ENCODE peak calls at places on chromosome 22, in nine cellular contexts. One of them, this sample, is unnamed.

GRCh38 chr22:20605328-20605727 is 97.9 kb downstream of the MED15 start:
- DNase-seq in nephron progenitor cell: no peak
- DNase-seq in lower lobe of right lung: peak
- DNase-seq in psoas muscle: no peak
- DNase-seq in colonic mucosa: no peak
- DNase-seq in bronchial epithelial cell: no peak
- DNase-seq in H9: peak
- DNase-seq in AG09319: no peak
- DNase-seq in heart right ventricle: no peak
- DNase-seq in this sample: no peak

GRCh38 chr22:44357962-44358553 is 45.3 kb upstream of the SHISAL1 start:
- DNase-seq in heart right ventricle: no peak
- DNase-seq in H9: no peak
- DNase-seq in AG09319: no peak
- DNase-seq in colonic mucosa: no peak
- DNase-seq in lower lobe of right lung: peak
- DNase-seq in nephron progenitor cell: no peak
- DNase-seq in bronchial epithelial cell: no peak
- DNase-seq in psoas muscle: peak
- DNase-seq in this sample: no peak

GRCh38 chr22:44147036-44147645 is 33.6 kb upstream of the PARVG start:
- DNase-seq in heart right ventricle: no peak
- DNase-seq in lower lobe of right lung: no peak
- DNase-seq in bronchial epithelial cell: no peak
- DNase-seq in nephron progenitor cell: peak
- DNase-seq in psoas muscle: no peak
- DNase-seq in H9: no peak
- DNase-seq in AG09319: no peak
- DNase-seq in colonic mucosa: no peak
- DNase-seq in this sample: no peak

GRCh38 chr22:34696557-34696956 is 369.4 kb upstream of the ISX start:
- DNase-seq in heart right ventricle: no peak
- DNase-seq in colonic mucosa: no peak
- DNase-seq in AG09319: no peak
- DNase-seq in psoas muscle: no peak
- DNase-seq in bronchial epithelial cell: no peak
- DNase-seq in H9: peak
- DNase-seq in nephron progenitor cell: peak
- DNase-seq in lower lobe of right lung: no peak
- DNase-seq in this sample: no peak

GRCh38 chr22:42623301-42623751 is 8.6 kb upstream of the POLDIP3 start:
- DNase-seq in H9: no peak
- DNase-seq in colonic mucosa: peak
- DNase-seq in heart right ventricle: no peak
- DNase-seq in nephron progenitor cell: no peak
- DNase-seq in bronchial epithelial cell: no peak
- DNase-seq in AG09319: no peak
- DNase-seq in lower lobe of right lung: no peak
- DNase-seq in psoas muscle: peak
- DNase-seq in this sample: no peak

GRCh38 chr22:37008365-37008764 is 10.9 kb downstream of the TST start:
- DNase-seq in AG09319: no peak
- DNase-seq in psoas muscle: no peak
- DNase-seq in nephron progenitor cell: no peak
- DNase-seq in heart right ventricle: no peak
- DNase-seq in colonic mucosa: no peak
- DNase-seq in lower lobe of right lung: no peak
- DNase-seq in bronchial epithelial cell: no peak
- DNase-seq in H9: no peak
- DNase-seq in this sample: no peak

GRCh38 chr22:48536691-48537591 is 1290.7 kb downstream of the BRD1 start:
- DNase-seq in bronchial epithelial cell: no peak
- DNase-seq in H9: no peak
- DNase-seq in heart right ventricle: no peak
- DNase-seq in AG09319: no peak
- DNase-seq in colonic mucosa: no peak
- DNase-seq in nephron progenitor cell: no peak
- DNase-seq in psoas muscle: peak
- DNase-seq in lower lobe of right lung: no peak
- DNase-seq in this sample: no peak

GRCh38 chr22:48720662-48721393 is 1106.8 kb downstream of the BRD1 start:
- DNase-seq in psoas muscle: no peak
- DNase-seq in nephron progenitor cell: no peak
- DNase-seq in colonic mucosa: no peak
- DNase-seq in AG09319: no peak
- DNase-seq in bronchial epithelial cell: no peak
- DNase-seq in H9: no peak
- DNase-seq in lower lobe of right lung: no peak
- DNase-seq in heart right ventricle: no peak
- DNase-seq in this sample: no peak

GRCh38 chr22:30212996-30213441 is 33.5 kb downstream of the LIF start:
- DNase-seq in psoas muscle: no peak
- DNase-seq in H9: no peak
- DNase-seq in nephron progenitor cell: no peak
- DNase-seq in AG09319: no peak
- DNase-seq in colonic mucosa: no peak
- DNase-seq in bronchial epithelial cell: no peak
- DNase-seq in heart right ventricle: no peak
- DNase-seq in lower lobe of right lung: peak
- DNase-seq in this sample: no peak

GRCh38 chr22:49664891-49665290 is 162.8 kb downstream of the BRD1 start:
- DNase-seq in H9: peak
- DNase-seq in psoas muscle: no peak
- DNase-seq in lower lobe of right lung: peak
- DNase-seq in colonic mucosa: no peak
- DNase-seq in bronchial epithelial cell: no peak
- DNase-seq in nephron progenitor cell: no peak
- DNase-seq in AG09319: no peak
- DNase-seq in heart right ventricle: no peak
- DNase-seq in this sample: no peak

GRCh38 chr22:48591286-48592065 is 1236.2 kb downstream of the BRD1 start:
- DNase-seq in AG09319: no peak
- DNase-seq in colonic mucosa: no peak
- DNase-seq in nephron progenitor cell: no peak
- DNase-seq in lower lobe of right lung: no peak
- DNase-seq in psoas muscle: no peak
- DNase-seq in H9: no peak
- DNase-seq in bronchial epithelial cell: no peak
- DNase-seq in heart right ventricle: no peak
- DNase-seq in this sample: no peak

GRCh38 chr22:50264946-50265669 is 3.6 kb upstream of the MAPK12 start:
- DNase-seq in psoas muscle: no peak
- DNase-seq in H9: no peak
- DNase-seq in heart right ventricle: no peak
- DNase-seq in bronchial epithelial cell: no peak
- DNase-seq in lower lobe of right lung: no peak
- DNase-seq in colonic mucosa: no peak
- DNase-seq in AG09319: no peak
- DNase-seq in nephron progenitor cell: no peak
- DNase-seq in this sample: no peak

GRCh38 chr22:36160499-36160942 is at the start of gene APOL3:
- DNase-seq in bronchial epithelial cell: peak
- DNase-seq in colonic mucosa: peak
- DNase-seq in H9: no peak
- DNase-seq in AG09319: no peak
- DNase-seq in nephron progenitor cell: no peak
- DNase-seq in lower lobe of right lung: peak
- DNase-seq in psoas muscle: peak
- DNase-seq in heart right ventricle: peak
- DNase-seq in this sample: no peak

GRCh38 chr22:50086526-50086925 is 1.3 kb upstream of the MLC1 start:
- DNase-seq in bronchial epithelial cell: no peak
- DNase-seq in heart right ventricle: no peak
- DNase-seq in psoas muscle: no peak
- DNase-seq in H9: no peak
- DNase-seq in colonic mucosa: no peak
- DNase-seq in lower lobe of right lung: no peak
- DNase-seq in AG09319: peak
- DNase-seq in nephron progenitor cell: no peak
- DNase-seq in this sample: no peak

DNA sequence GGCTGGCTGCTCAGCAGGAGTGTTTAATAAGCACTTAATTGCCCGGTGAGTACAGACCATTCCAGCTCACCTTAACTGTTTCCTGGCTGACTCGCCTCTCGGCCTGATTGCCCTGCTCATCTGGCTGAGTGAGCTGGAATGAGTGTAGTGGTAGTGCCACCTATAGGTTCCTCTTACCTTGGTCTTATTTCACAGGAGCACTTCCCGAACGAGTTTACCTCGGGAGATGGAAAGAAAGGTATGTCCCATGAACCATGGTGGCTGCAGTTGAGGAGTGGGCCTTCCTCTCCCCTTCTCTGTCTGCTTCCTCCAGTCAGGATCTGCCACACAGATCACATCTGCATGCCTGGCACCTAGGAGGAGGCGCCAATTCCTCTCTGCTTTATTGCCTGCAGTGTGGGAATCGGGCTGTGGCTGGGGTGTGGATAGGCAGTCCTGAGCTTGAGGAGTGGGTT is 26.7 kb downstream of the UPB1 start:
- DNase-seq in AG09319: no peak
- DNase-seq in lower lobe of right lung: peak
- DNase-seq in psoas muscle: peak
- DNase-seq in heart right ventricle: no peak
- DNase-seq in nephron progenitor cell: no peak
- DNase-seq in H9: peak
- DNase-seq in bronchial epithelial cell: peak
- DNase-seq in colonic mucosa: peak
- DNase-seq in this sample: peak
- TF ChIP-seq CTCF in AG09319: peak
- TF ChIP-seq CTCF in lower lobe of right lung: peak
- TF ChIP-seq CTCF in psoas muscle: peak
- TF ChIP-seq CTCF in heart right ventricle: peak
- TF ChIP-seq CTCF in nephron progenitor cell: peak
- TF ChIP-seq CTCF in H9: peak
- TF ChIP-seq CTCF in bronchial epithelial cell: peak
- TF ChIP-seq CTCF in colonic mucosa: peak
- TF ChIP-seq CTCF in this sample: peak

GRCh38 chr22:39530692-39531331 is 1.7 kb downstream of the RPS19BP1 start:
- DNase-seq in bronchial epithelial cell: peak
- DNase-seq in nephron progenitor cell: no peak
- DNase-seq in colonic mucosa: peak
- DNase-seq in H9: no peak
- DNase-seq in psoas muscle: no peak
- DNase-seq in heart right ventricle: no peak
- DNase-seq in AG09319: no peak
- DNase-seq in lower lobe of right lung: peak
- DNase-seq in this sample: no peak
- TF ChIP-seq CTCF in bronchial epithelial cell: peak
- TF ChIP-seq CTCF in nephron progenitor cell: peak
- TF ChIP-seq CTCF in colonic mucosa: no peak
- TF ChIP-seq CTCF in H9: no peak
- TF ChIP-seq CTCF in psoas muscle: no peak
- TF ChIP-seq CTCF in heart right ventricle: no peak
- TF ChIP-seq CTCF in AG09319: peak
- TF ChIP-seq CTCF in lower lobe of right lung: no peak
- TF ChIP-seq CTCF in this sample: peak

GRCh38 chr22:46115755-46116490 is 34.4 kb upstream of the PPARA start:
- DNase-seq in lower lobe of right lung: no peak
- DNase-seq in nephron progenitor cell: no peak
- DNase-seq in psoas muscle: no peak
- DNase-seq in heart right ventricle: no peak
- DNase-seq in colonic mucosa: no peak
- DNase-seq in bronchial epithelial cell: no peak
- DNase-seq in H9: no peak
- DNase-seq in AG09319: no peak
- DNase-seq in this sample: no peak

GRCh38 chr22:46113110-46113909 is 37.0 kb upstream of the PPARA start:
- DNase-seq in AG09319: no peak
- DNase-seq in bronchial epithelial cell: no peak
- DNase-seq in heart right ventricle: no peak
- DNase-seq in psoas muscle: no peak
- DNase-seq in lower lobe of right lung: no peak
- DNase-seq in H9: no peak
- DNase-seq in nephron progenitor cell: no peak
- DNase-seq in colonic mucosa: no peak
- DNase-seq in this sample: no peak

GRCh38 chr22:46115388-46115678 is 35.0 kb upstream of the PPARA start:
- DNase-seq in H9: no peak
- DNase-seq in bronchial epithelial cell: no peak
- DNase-seq in psoas muscle: no peak
- DNase-seq in AG09319: no peak
- DNase-seq in colonic mucosa: no peak
- DNase-seq in heart right ventricle: no peak
- DNase-seq in lower lobe of right lung: no peak
- DNase-seq in nephron progenitor cell: no peak
- DNase-seq in this sample: no peak

GRCh38 chr22:46113910-46114517 is 36.3 kb upstream of the PPARA start:
- DNase-seq in bronchial epithelial cell: no peak
- DNase-seq in H9: no peak
- DNase-seq in nephron progenitor cell: no peak
- DNase-seq in heart right ventricle: no peak
- DNase-seq in colonic mucosa: no peak
- DNase-seq in AG09319: no peak
- DNase-seq in lower lobe of right lung: no peak
- DNase-seq in psoas muscle: peak
- DNase-seq in this sample: no peak

GRCh38 chr22:46114518-46115387 is 35.6 kb upstream of the PPARA start:
- DNase-seq in AG09319: no peak
- DNase-seq in lower lobe of right lung: no peak
- DNase-seq in heart right ventricle: no peak
- DNase-seq in nephron progenitor cell: no peak
- DNase-seq in bronchial epithelial cell: no peak
- DNase-seq in colonic mucosa: no peak
- DNase-seq in psoas muscle: no peak
- DNase-seq in H9: no peak
- DNase-seq in this sample: no peak
- TF ChIP-seq CTCF in AG09319: no peak
- TF ChIP-seq CTCF in lower lobe of right lung: no peak
- TF ChIP-seq CTCF in heart right ventricle: no peak
- TF ChIP-seq CTCF in nephron progenitor cell: no peak
- TF ChIP-seq CTCF in bronchial epithelial cell: peak
- TF ChIP-seq CTCF in colonic mucosa: no peak
- TF ChIP-seq CTCF in psoas muscle: no peak
- TF ChIP-seq CTCF in H9: no peak
- TF ChIP-seq CTCF in this sample: no peak

GRCh38 chr22:39115570-39115969 is 18.5 kb downstream of the APOBEC3H start:
- DNase-seq in bronchial epithelial cell: no peak
- DNase-seq in heart right ventricle: no peak
- DNase-seq in colonic mucosa: no peak
- DNase-seq in lower lobe of right lung: no peak
- DNase-seq in H9: no peak
- DNase-seq in nephron progenitor cell: no peak
- DNase-seq in AG09319: no peak
- DNase-seq in psoas muscle: no peak
- DNase-seq in this sample: no peak
- TF ChIP-seq CTCF in bronchial epithelial cell: no peak
- TF ChIP-seq CTCF in heart right ventricle: no peak
- TF ChIP-seq CTCF in colonic mucosa: no peak
- TF ChIP-seq CTCF in lower lobe of right lung: no peak
- TF ChIP-seq CTCF in H9: no peak
- TF ChIP-seq CTCF in nephron progenitor cell: no peak
- TF ChIP-seq CTCF in AG09319: no peak
- TF ChIP-seq CTCF in psoas muscle: no peak
- TF ChIP-seq CTCF in this sample: no peak

This sample was measured in progenitor cell of endocrine pancreas.